ENCODE peak calls at places on chromosomes 4 and X, in nine cellular contexts. I is NCI-H510A treated with DMSO at 0.1 percent for 48 hours; E is stimulated activated CD8-positive, alpha-beta memory T cell treated with anti-CD3 and anti-CD28 coated beads, Interleukin-4, amount 100 ng/mL, for 24 hours; T is progenitor cell of endocrine pancreas; W is EH; Q is omental fat pad; B is Calu3; M is esophagus squamous epithelium; U is adipocyte. Y is an unnamed sample.
A peak's percentile ranks its signal among the peaks of the same experiment; 100 is the strongest.

GRCh38 chrX:24647257-24648058 is at the start of gene PCYT1B:
- DNase-seq in U (peak; percentile 86), I (peak; percentile 71), W (peak; percentile 71), M (peak; percentile 1), B (peak; percentile 50), Q (peak; percentile 32), T (peak; percentile 35), E (peak; percentile 19), Y (peak; percentile 60)

GRCh38 chr4:97984545-97985131 is 158.6 kb downstream of the STPG2 start:
- DNase-seq in M (no peak), B (peak; percentile 14), W (no peak), U (no peak), E (no peak), Q (no peak), I (no peak), T (no peak), Y (no peak)

GRCh38 chr4:110663206-110663605 is 40.3 kb upstream of the PITX2 start:
- DNase-seq in W (no peak), E (no peak), Q (no peak), T (no peak), U (no peak), I (no peak), B (no peak), M (no peak), Y (peak; percentile 89)

GRCh38 chrX:10393899-10394298 is 226.5 kb downstream of the MID1 start:
- DNase-seq in U (no peak), T (no peak), M (no peak), Q (no peak), W (no peak), E (no peak), I (no peak), B (no peak), Y (no peak)

GRCh38 chr4:10781805-10782204 is 97.2 kb upstream of the CLNK start:
- DNase-seq in T (no peak), B (no peak), W (no peak), E (no peak), U (no peak), M (no peak), Q (no peak), I (no peak), Y (no peak)

GRCh38 chr4:44806076-44806475 is 79.7 kb upstream of the GNPDA2 start:
- DNase-seq in E (no peak), I (no peak), Q (no peak), W (no peak), U (no peak), M (no peak), B (no peak), T (no peak), Y (no peak)

GRCh38 chrX:41559235-41559634 is 112.1 kb downstream of the NYX start:
- DNase-seq in T (no peak), E (no peak), M (no peak), W (no peak), Q (no peak), U (no peak), B (no peak), I (no peak), Y (no peak)

GRCh38 chrX:68669094-68669830 is 21.8 kb downstream of the STARD8 start:
- DNase-seq in T (no peak), B (no peak), E (no peak), M (no peak), Q (no peak), I (no peak), W (peak; percentile 38), U (no peak), Y (no peak)

GRCh38 chr4:32994956-32995849 is 2275.0 kb downstream of the PCDH7 start:
- DNase-seq in B (no peak), T (no peak), M (no peak), Q (no peak), W (no peak), U (no peak), E (no peak), I (no peak), Y (no peak)

GRCh38 chr4:57110635-57111546 is 706 bp upstream of the IGFBP7 start:
- DNase-seq in E (no peak), M (no peak), Q (no peak), I (peak; percentile 55), U (peak; percentile 78), W (peak; percentile 87), B (no peak), T (no peak), Y (peak; percentile 79)

GRCh38 chrX:103831342-103831802 is 685 bp downstream of the RAB9B start:
- DNase-seq in I (peak; percentile 36), W (no peak), Q (peak; percentile 29), B (peak; percentile 69), U (peak; percentile 69), M (no peak), T (no peak), E (no peak), Y (no peak)

GRCh38 chr4:96895826-96896225 is 1055.9 kb downstream of the PDHA2 start:
- DNase-seq in B (no peak), U (no peak), I (no peak), E (no peak), W (no peak), M (no peak), T (no peak), Q (no peak), Y (no peak)

GRCh38 chrX:38970845-38971244 is 169.6 kb downstream of the MID1IP1 start:
- DNase-seq in U (no peak), B (no peak), Q (no peak), I (no peak), W (no peak), E (peak; percentile 2), M (no peak), T (no peak), Y (no peak)

GRCh38 chr4:4386296-4386735 is 586 bp upstream of the NSG1 start:
- DNase-seq in W (no peak), M (no peak), Q (no peak), U (peak; percentile 17), E (no peak), I (peak; percentile 40), B (no peak), T (peak; percentile 34), Y (no peak)

GRCh38 chr4:89000844-89001360 is 56.1 kb downstream of the FAM13A start:
- DNase-seq in W (peak; percentile 52), U (no peak), Q (no peak), M (no peak), B (peak; percentile 16), E (no peak), T (no peak), I (peak; percentile 95), Y (peak; percentile 66)

GRCh38 chrX:68945603-68946228 is 116.9 kb downstream of the EFNB1 start:
- DNase-seq in T (peak; percentile 8), W (peak; percentile 37), I (no peak), E (no peak), M (no peak), Q (no peak), B (no peak), U (peak; percentile 56), Y (peak; percentile 63)

GRCh38 chr4:25978327-25978726 is 64.3 kb downstream of the SMIM20 start:
- DNase-seq in M (no peak), Q (no peak), W (no peak), T (no peak), U (no peak), E (no peak), I (no peak), B (no peak), Y (no peak)

GRCh38 chr4:102627831-102628523 is 126.8 kb downstream of the NFKB1 start:
- DNase-seq in B (peak; percentile 21), E (no peak), M (no peak), I (no peak), Q (no peak), W (peak; percentile 75), U (peak; percentile 4), T (no peak), Y (no peak)

GRCh38 chrX:16825306-16826035 is 39.2 kb downstream of the TXLNG start:
- DNase-seq in W (peak; percentile 46), B (no peak), U (no peak), E (no peak), I (no peak), T (no peak), Q (no peak), M (no peak), Y (peak; percentile 67)

GRCh38 chrX:147978931-147979330 is 2.2 kb upstream of the FMR1NB start:
- DNase-seq in B (no peak), I (no peak), E (no peak), Q (no peak), U (no peak), T (no peak), W (no peak), M (no peak), Y (no peak)

GRCh38 chr4:79049840-79050520 is 110.7 kb upstream of the PAQR3 start:
- DNase-seq in E (no peak), W (no peak), I (peak; percentile 81), Q (no peak), M (no peak), B (peak; percentile 15), U (no peak), T (no peak), Y (no peak)

GRCh38 chr4:5940470-5941203 is 47.8 kb upstream of the CRMP1 start:
- DNase-seq in W (peak; percentile 39), T (peak; percentile 18), Q (no peak), M (no peak), E (no peak), I (peak; percentile 91), B (peak; percentile 2), U (no peak), Y (peak; percentile 3)

GRCh38 chrX:136259543-136259942 is 8.3 kb upstream of the MAP7D3 start:
- DNase-seq in U (peak; percentile 42), Q (no peak), W (peak; percentile 82), B (no peak), E (no peak), T (no peak), I (no peak), M (no peak), Y (peak; percentile 73)

GRCh38 chr4:59598233-59598618 is 1601.9 kb upstream of the ADGRL3 start:
- DNase-seq in U (no peak), M (no peak), E (no peak), Q (no peak), B (no peak), W (no peak), T (no peak), I (no peak), Y (no peak)

GRCh38 chrX:11100281-11101035 is 10.7 kb upstream of the HCCS start:
- DNase-seq in Q (no peak), T (no peak), E (no peak), I (peak; percentile 60), W (peak; percentile 85), B (peak; percentile 34), U (peak; percentile 81), M (no peak), Y (peak; percentile 68)

GRCh38 chr4:108168672-108169562 is at the start of gene LEF1:
- DNase-seq in Q (no peak), M (no peak), E (no peak), T (peak; percentile 44), W (peak; percentile 26), U (peak; percentile 71), I (peak; percentile 66), B (no peak), Y (peak; percentile 31)

GRCh38 chr4:122152699-122153328 is 683 bp downstream of the BLTP1 start:
- DNase-seq in Q (peak; percentile 22), W (peak; percentile 46), T (peak; percentile 17), B (peak; percentile 24), U (peak; percentile 60), E (no peak), I (peak; percentile 37), M (no peak), Y (peak; percentile 27)

GRCh38 chrX:34849371-34849770 is 93.2 kb upstream of the FAM47B start:
- DNase-seq in I (no peak), E (no peak), W (peak; percentile 77), B (no peak), U (peak; percentile 56), M (no peak), T (no peak), Q (no peak), Y (peak; percentile 38)

GRCh38 chrX:123601437-123601836 is 131.4 kb downstream of the THOC2 start:
- DNase-seq in I (no peak), Q (no peak), U (no peak), B (no peak), E (no peak), T (no peak), W (no peak), M (no peak), Y (no peak)

GRCh38 chr4:148735432-148736155 is 293.4 kb upstream of the NR3C2 start:
- DNase-seq in T (no peak), B (no peak), Q (no peak), U (no peak), I (no peak), E (no peak), W (no peak), M (no peak), Y (no peak)

GRCh38 chrX:4656419-4656818 is 943.0 kb upstream of the PRKX start:
- DNase-seq in M (no peak), W (no peak), T (no peak), I (no peak), B (peak; percentile 77), U (no peak), Q (no peak), E (no peak), Y (no peak)

Y was measured in fibroblast of villous mesenchyme.